ENCODE peak calls at places on chromosomes 5 and 9, in nine cellular contexts. F, W, E, K, R, A, H, P and M are unnamed samples.

GRCh38 chr9:1460143-1460769 is 410.1 kb downstream of the DMRT2 start:
- DNase-seq in P (no peak), F (peak; percentile 13), E (no peak), A (peak; percentile 3), K (no peak), H (peak; percentile 10), W (no peak), R (peak; percentile 10), M (peak; percentile 8)

GRCh38 chr9:89743216-89743575 is 138.4 kb downstream of the GADD45G start:
- DNase-seq in W (no peak), K (no peak), R (no peak), F (no peak), A (no peak), P (no peak), E (no peak), H (no peak), M (no peak)

GRCh38 chr9:132486706-132487350 is 76.8 kb downstream of the CFAP77 start:
- DNase-seq in K (peak; percentile 3), P (peak; percentile 29), E (no peak), R (no peak), A (no peak), W (no peak), H (no peak), F (no peak), M (no peak)

GRCh38 chr9:133453651-133454050 is 6.1 kb upstream of the CACFD1 start:
- DNase-seq in K (no peak), W (no peak), H (no peak), R (no peak), E (no peak), F (no peak), A (no peak), P (no peak), M (no peak)

GRCh38 chr5:121630402-121630801 is 221.3 kb upstream of the FTMT start:
- DNase-seq in K (no peak), H (no peak), F (no peak), W (no peak), R (peak; percentile 6), A (no peak), P (no peak), E (no peak), M (no peak)

GRCh38 chr5:119220576-119221197 is 135.1 kb upstream of the TNFAIP8 start:
- DNase-seq in K (no peak), A (no peak), H (no peak), E (no peak), F (peak; percentile 22), R (no peak), W (no peak), P (no peak), M (no peak)

GRCh38 chr9:104836767-104837166 is 72.8 kb downstream of the NIPSNAP3B start:
- DNase-seq in H (no peak), E (no peak), F (no peak), P (no peak), R (no peak), W (no peak), K (no peak), A (no peak), M (no peak)

GRCh38 chr9:123453058-123453667 is 97.2 kb downstream of the CRB2 start:
- DNase-seq in F (no peak), R (no peak), P (no peak), K (no peak), E (no peak), W (no peak), H (no peak), A (no peak), M (no peak)

GRCh38 chr9:129316281-129317030 is 138.4 kb upstream of the IER5L start:
- DNase-seq in P (no peak), H (no peak), R (no peak), W (no peak), E (peak; percentile 2), K (no peak), F (no peak), A (no peak), M (no peak)

GRCh38 chr9:123724211-123724831 is 205.6 kb downstream of the DENND1A start:
- DNase-seq in A (peak; percentile 43), E (no peak), W (no peak), P (no peak), R (peak; percentile 40), F (no peak), K (no peak), H (peak; percentile 36), M (no peak)

GRCh38 chr9:19812194-19812593 is 23.4 kb upstream of the SLC24A2 start:
- DNase-seq in W (no peak), A (no peak), R (no peak), F (no peak), P (no peak), K (no peak), H (no peak), E (no peak), M (no peak)

GRCh38 chr9:81473206-81473605 is 216.1 kb downstream of the TLE1 start:
- DNase-seq in H (no peak), F (no peak), E (no peak), R (no peak), W (no peak), A (no peak), P (no peak), K (no peak), M (no peak)